ENCODE peak calls at places on chromosome 7, in seven cellular contexts. One of them, this sample, is unnamed. For H3K27me3, the result is how much of the 10 kb centered on the place peaks cover.

GRCh38 chr7:121313793-121314676 is 14.8 kb upstream of the WNT16 start:
- DNase-seq in GM23338: no peak
- DNase-seq in sigmoid colon: no peak
- DNase-seq in pancreas: no peak
- DNase-seq in H1: no peak
- DNase-seq in fibroblast of lung: peak
- DNase-seq in AG04450: no peak
- DNase-seq in this sample: peak

GRCh38 chr7:142749218-142749993 is at the start of gene PRSS1:
- DNase-seq in sigmoid colon: no peak
- DNase-seq in GM23338: no peak
- DNase-seq in pancreas: peak
- DNase-seq in fibroblast of lung: no peak
- DNase-seq in AG04450: no peak
- DNase-seq in H1: peak
- DNase-seq in this sample: no peak

GRCh38 chr7:116177009-116177408 is 33.3 kb upstream of the TES start:
- DNase-seq in fibroblast of lung: peak
- DNase-seq in H1: no peak
- DNase-seq in AG04450: peak
- DNase-seq in pancreas: no peak
- DNase-seq in sigmoid colon: no peak
- DNase-seq in GM23338: no peak
- DNase-seq in this sample: no peak

GRCh38 chr7:45179666-45180065 is 22.1 kb downstream of the RAMP3 start:
- DNase-seq in H1: no peak
- DNase-seq in fibroblast of lung: no peak
- DNase-seq in pancreas: no peak
- DNase-seq in sigmoid colon: peak
- DNase-seq in GM23338: no peak
- DNase-seq in AG04450: no peak
- DNase-seq in this sample: no peak

GRCh38 chr7:78203042-78203720 is 404.6 kb downstream of the PHTF2 start:
- DNase-seq in sigmoid colon: no peak
- DNase-seq in pancreas: no peak
- DNase-seq in GM23338: no peak
- DNase-seq in AG04450: no peak
- DNase-seq in H1: no peak
- DNase-seq in fibroblast of lung: no peak
- DNase-seq in this sample: no peak

GRCh38 chr7:79529896-79530235 is 76.4 kb upstream of the MAGI2 start:
- DNase-seq in GM23338: no peak
- DNase-seq in H1: no peak
- DNase-seq in AG04450: no peak
- DNase-seq in fibroblast of lung: no peak
- DNase-seq in pancreas: no peak
- DNase-seq in sigmoid colon: no peak
- DNase-seq in this sample: no peak

GRCh38 chr7:49400891-49401550 is 372.4 kb upstream of the VWC2 start:
- DNase-seq in fibroblast of lung: no peak
- DNase-seq in H1: no peak
- DNase-seq in pancreas: no peak
- DNase-seq in GM23338: no peak
- DNase-seq in sigmoid colon: no peak
- DNase-seq in AG04450: no peak
- DNase-seq in this sample: no peak

GRCh38 chr7:18895456-18895855 is 222.0 kb downstream of the TWIST1 start:
- DNase-seq in fibroblast of lung: peak
- DNase-seq in sigmoid colon: no peak
- DNase-seq in AG04450: peak
- DNase-seq in GM23338: no peak
- DNase-seq in H1: no peak
- DNase-seq in pancreas: no peak
- DNase-seq in this sample: no peak

GRCh38 chr7:128873234-128873633 is 10.6 kb downstream of the ATP6V1F start:
- DNase-seq in GM23338: no peak
- DNase-seq in H1: no peak
- DNase-seq in fibroblast of lung: no peak
- DNase-seq in pancreas: peak
- DNase-seq in sigmoid colon: no peak
- DNase-seq in AG04450: no peak
- DNase-seq in this sample: no peak

GRCh38 chr7:17617380-17617779 is 318.9 kb downstream of the AHR start:
- DNase-seq in GM23338: peak
- DNase-seq in fibroblast of lung: no peak
- DNase-seq in pancreas: no peak
- DNase-seq in H1: no peak
- DNase-seq in AG04450: no peak
- DNase-seq in sigmoid colon: no peak
- DNase-seq in this sample: no peak

GRCh38 chr7:75758491-75758890 is 13.5 kb downstream of the CCL26 start:
- DNase-seq in GM23338: no peak
- DNase-seq in sigmoid colon: no peak
- DNase-seq in AG04450: no peak
- DNase-seq in fibroblast of lung: peak
- DNase-seq in H1: no peak
- DNase-seq in pancreas: no peak
- DNase-seq in this sample: no peak

GRCh38 chr7:43729924-43730248 is 563 bp upstream of the COA1 start:
- DNase-seq in sigmoid colon: no peak
- DNase-seq in fibroblast of lung: no peak
- DNase-seq in H1: no peak
- DNase-seq in AG04450: no peak
- DNase-seq in GM23338: no peak
- DNase-seq in pancreas: no peak
- DNase-seq in this sample: no peak

GRCh38 chr7:116172353-116172752 is 38.0 kb upstream of the TES start:
- DNase-seq in AG04450: no peak
- DNase-seq in H1: no peak
- DNase-seq in GM23338: no peak
- DNase-seq in sigmoid colon: no peak
- DNase-seq in pancreas: no peak
- DNase-seq in fibroblast of lung: no peak
- DNase-seq in this sample: no peak

GRCh38 chr7:138226001-138226476 is 149.8 kb downstream of the AKR1D1 start:
- DNase-seq in fibroblast of lung: peak
- DNase-seq in pancreas: no peak
- DNase-seq in H1: no peak
- DNase-seq in GM23338: no peak
- DNase-seq in AG04450: no peak
- DNase-seq in sigmoid colon: no peak
- DNase-seq in this sample: no peak

DNA sequence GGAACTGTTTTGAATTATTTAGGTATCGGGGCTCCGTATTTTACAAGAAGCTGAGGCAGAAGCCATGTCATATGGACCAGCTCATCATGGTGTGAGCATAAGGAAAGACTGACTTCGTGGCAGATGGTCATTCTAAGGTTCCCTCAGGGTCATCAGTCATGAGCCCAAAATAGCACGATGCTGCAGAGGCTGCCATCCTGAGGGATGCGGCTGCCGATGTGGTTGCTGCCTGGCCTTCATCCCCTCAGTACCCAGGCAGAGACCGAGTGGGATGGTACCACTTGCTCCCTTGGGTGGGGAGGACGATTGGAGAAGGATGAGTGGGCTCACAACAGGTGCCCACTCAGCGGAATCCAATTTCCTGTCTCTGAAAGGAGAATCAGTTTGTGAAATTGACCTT is 490.3 kb downstream of the SDK1 start:
- DNase-seq in H1: no peak
- DNase-seq in GM23338: no peak
- DNase-seq in pancreas: no peak
- DNase-seq in AG04450: no peak
- DNase-seq in sigmoid colon: no peak
- DNase-seq in fibroblast of lung: no peak
- DNase-seq in this sample: no peak
- H3K4me3 ChIP-seq in H1: no peak
- H3K4me3 ChIP-seq in GM23338: no peak
- H3K4me3 ChIP-seq in pancreas: no peak
- H3K4me3 ChIP-seq in AG04450: no peak
- H3K4me3 ChIP-seq in sigmoid colon: no peak
- H3K4me3 ChIP-seq in fibroblast of lung: no peak
- H3K4me3 ChIP-seq in this sample: no peak

GRCh38 chr7:65749039-65749438 is 123.8 kb upstream of the VKORC1L1 start:
- DNase-seq in H1: no peak
- DNase-seq in fibroblast of lung: no peak
- DNase-seq in AG04450: no peak
- DNase-seq in GM23338: no peak
- DNase-seq in sigmoid colon: peak
- DNase-seq in pancreas: no peak
- DNase-seq in this sample: no peak

GRCh38 chr7:65749518-65749917 is 123.4 kb upstream of the VKORC1L1 start:
- DNase-seq in fibroblast of lung: no peak
- DNase-seq in AG04450: no peak
- DNase-seq in GM23338: no peak
- DNase-seq in sigmoid colon: peak
- DNase-seq in pancreas: no peak
- DNase-seq in H1: no peak
- DNase-seq in this sample: no peak

GRCh38 chr7:65746398-65746669 is 126.5 kb upstream of the VKORC1L1 start:
- DNase-seq in sigmoid colon: no peak
- DNase-seq in GM23338: no peak
- DNase-seq in fibroblast of lung: peak
- DNase-seq in H1: no peak
- DNase-seq in pancreas: no peak
- DNase-seq in AG04450: no peak
- DNase-seq in this sample: no peak

DNA sequence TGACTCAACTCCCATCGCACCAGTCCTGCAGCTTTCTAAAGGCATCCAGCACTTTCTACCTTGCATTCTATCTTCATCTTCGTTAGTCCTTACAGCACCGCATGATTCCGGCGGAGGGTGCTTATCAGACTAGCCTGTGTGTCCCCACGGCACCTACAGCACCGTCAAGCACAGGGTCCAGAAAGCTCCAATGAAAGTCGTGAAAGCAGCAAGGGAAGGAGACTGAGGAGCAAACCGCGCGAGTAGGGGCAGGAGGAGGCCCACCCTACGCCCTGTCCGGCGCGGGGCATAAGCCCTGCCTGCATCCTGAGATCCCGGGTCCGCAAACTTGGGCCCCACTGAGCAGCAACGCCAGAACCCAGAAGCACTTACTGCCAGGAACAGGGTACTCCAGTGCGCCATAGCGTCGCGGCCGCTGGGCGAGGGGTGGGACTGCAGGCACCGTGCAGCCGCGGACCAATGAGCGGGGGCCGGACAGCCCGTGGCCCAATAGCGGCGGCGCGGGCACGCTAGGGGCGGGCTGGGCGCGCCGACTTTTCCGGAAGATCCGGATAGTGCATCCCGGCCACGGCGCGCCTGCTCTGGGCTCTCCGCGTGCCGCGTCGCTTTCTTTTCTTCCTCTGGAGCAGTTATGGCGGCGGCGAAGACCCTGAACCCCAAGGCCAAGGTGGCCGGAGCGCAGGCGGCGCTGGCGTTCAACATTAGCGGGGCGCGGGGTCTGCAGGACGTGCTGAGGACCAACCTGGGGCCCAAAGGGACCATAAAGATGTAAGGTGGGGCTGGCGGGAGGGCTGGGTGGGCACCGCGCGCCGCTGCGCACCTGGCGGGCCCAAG is 122.1 kb upstream of the VKORC1L1 start:
- DNase-seq in fibroblast of lung: peak
- DNase-seq in pancreas: peak
- DNase-seq in sigmoid colon: peak
- DNase-seq in H1: peak
- DNase-seq in GM23338: peak
- DNase-seq in AG04450: peak
- DNase-seq in this sample: peak
- TF ChIP-seq CTCF in fibroblast of lung: no peak
- TF ChIP-seq CTCF in pancreas: peak
- TF ChIP-seq CTCF in sigmoid colon: peak
- TF ChIP-seq CTCF in H1: no peak
- TF ChIP-seq CTCF in GM23338: no peak
- TF ChIP-seq CTCF in AG04450: no peak
- TF ChIP-seq CTCF in this sample: no peak

DNA sequence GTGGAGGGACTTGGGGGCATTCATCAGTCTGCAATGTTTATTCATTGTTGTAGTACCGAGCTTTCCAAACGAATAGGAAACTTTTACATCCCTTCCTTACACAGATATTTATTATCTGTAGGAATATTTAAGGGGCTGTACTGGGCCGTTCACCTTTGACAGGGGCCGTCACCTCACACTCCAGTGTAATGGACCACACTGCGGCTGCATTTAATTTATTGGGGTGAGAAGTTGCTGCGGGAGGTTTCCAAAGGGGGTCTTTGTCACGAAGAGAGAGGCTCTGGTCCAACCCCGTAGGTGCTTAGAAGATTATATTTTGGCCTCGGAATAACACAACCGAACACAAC is 291.1 kb upstream of the NFE2L3 start:
- DNase-seq in sigmoid colon: no peak
- DNase-seq in H1: no peak
- DNase-seq in fibroblast of lung: no peak
- DNase-seq in AG04450: no peak
- DNase-seq in pancreas: no peak
- DNase-seq in GM23338: no peak
- DNase-seq in this sample: no peak
- H3K27me3 ChIP-seq in sigmoid colon: half or more
- H3K27me3 ChIP-seq in H1: under half
- H3K27me3 ChIP-seq in fibroblast of lung: under half
- H3K27me3 ChIP-seq in AG04450: under half
- H3K27me3 ChIP-seq in pancreas: half or more
- H3K27me3 ChIP-seq in GM23338: half or more
- H3K27me3 ChIP-seq in this sample: under half

GRCh38 chr7:1158203-1159126 is 1.5 kb downstream of the ZFAND2A start:
- DNase-seq in fibroblast of lung: no peak
- DNase-seq in AG04450: no peak
- DNase-seq in GM23338: no peak
- DNase-seq in H1: no peak
- DNase-seq in pancreas: no peak
- DNase-seq in sigmoid colon: no peak
- DNase-seq in this sample: no peak

GRCh38 chr7:1159933-1160664 is at the start of gene ZFAND2A:
- DNase-seq in GM23338: peak
- DNase-seq in AG04450: peak
- DNase-seq in H1: peak
- DNase-seq in sigmoid colon: peak
- DNase-seq in fibroblast of lung: peak
- DNase-seq in pancreas: peak
- DNase-seq in this sample: peak

GRCh38 chr7:1163121-1163520 is 3.1 kb upstream of the ZFAND2A start:
- DNase-seq in fibroblast of lung: no peak
- DNase-seq in AG04450: no peak
- DNase-seq in sigmoid colon: no peak
- DNase-seq in pancreas: no peak
- DNase-seq in GM23338: no peak
- DNase-seq in H1: no peak
- DNase-seq in this sample: no peak

GRCh38 chr7:1156782-1157535 is 3.0 kb downstream of the ZFAND2A start:
- DNase-seq in sigmoid colon: no peak
- DNase-seq in AG04450: no peak
- DNase-seq in GM23338: no peak
- DNase-seq in H1: no peak
- DNase-seq in fibroblast of lung: peak
- DNase-seq in pancreas: no peak
- DNase-seq in this sample: no peak

DNA sequence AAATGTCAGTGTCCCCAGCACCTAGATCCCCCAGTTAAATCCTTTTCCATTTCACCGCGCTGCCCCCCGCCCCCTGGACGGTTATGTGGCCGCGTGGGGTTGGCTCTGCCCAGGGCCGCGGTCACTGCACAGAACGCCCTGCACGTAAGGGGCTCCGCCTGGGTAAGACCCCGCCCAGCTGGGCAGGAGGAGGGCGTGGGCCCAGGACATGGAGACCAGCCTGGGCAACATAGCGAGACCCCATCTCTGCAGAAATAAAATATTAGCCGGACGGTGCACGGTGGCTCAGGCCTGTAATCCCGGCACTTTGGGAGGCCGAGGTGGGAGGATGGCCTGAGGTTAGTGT is 642 bp upstream of the ZFAND2A start:
- DNase-seq in H1: no peak
- DNase-seq in sigmoid colon: no peak
- DNase-seq in GM23338: peak
- DNase-seq in AG04450: no peak
- DNase-seq in pancreas: no peak
- DNase-seq in fibroblast of lung: no peak
- DNase-seq in this sample: no peak
- H3K4me3 ChIP-seq in H1: peak
- H3K4me3 ChIP-seq in sigmoid colon: peak
- H3K4me3 ChIP-seq in GM23338: peak
- H3K4me3 ChIP-seq in AG04450: peak
- H3K4me3 ChIP-seq in pancreas: peak
- H3K4me3 ChIP-seq in fibroblast of lung: peak
- H3K4me3 ChIP-seq in this sample: peak

This sample was measured in GM06990.